ENCODE peak calls at places on chromosomes 13 and 19, in four cellular contexts. H is body of pancreas, X is H9, G is GM23248. P is an unnamed sample.

GRCh38 chr13:36778083-36778671 is 40.8 kb upstream of the RFXAP start:
- DNase-seq in H (no peak), X (peak; percentile 74), G (peak; percentile 30), P (no peak)

GRCh38 chr19:48975947-48976847 is 11.1 kb downstream of the FTL start:
- DNase-seq in H (no peak), X (no peak), G (peak; percentile 29), P (no peak)

GRCh38 chr19:2618611-2619010 is 83.9 kb downstream of the GNG7 start:
- DNase-seq in H (no peak), X (no peak), G (peak; percentile 75), P (no peak)

GRCh38 chr19:30691767-30692516 is 319.8 kb downstream of the ZNF536 start:
- DNase-seq in H (no peak), X (no peak), G (no peak), P (no peak)

GRCh38 chr19:55241935-55242464 is 13.4 kb upstream of the TMEM86B start:
- DNase-seq in H (no peak), X (no peak), G (no peak), P (no peak)

GRCh38 chr13:28394422-28394821 is 100.5 kb downstream of the FLT1 start:
- DNase-seq in H (no peak), X (no peak), G (peak; percentile 74), P (peak; percentile 16)

GRCh38 chr13:26280822-26281221 is 26.9 kb downstream of the CDK8 start:
- DNase-seq in H (no peak), X (no peak), G (no peak), P (no peak)

GRCh38 chr13:99982021-99982740 is 597 bp downstream of the ZIC2 start:
- DNase-seq in H (no peak), X (no peak), G (peak; percentile 52), P (no peak)

GRCh38 chr19:46847528-46847927 is 3.1 kb downstream of the AP2S1 start:
- DNase-seq in H (no peak), X (no peak), G (no peak), P (no peak)

GRCh38 chr13:23558675-23559536 is 11.3 kb upstream of the TNFRSF19 start:
- DNase-seq in H (no peak), X (no peak), G (peak; percentile 94), P (peak; percentile 75)

GRCh38 chr19:13723206-13723605 is 41.1 kb upstream of the MRI1 start:
- DNase-seq in H (no peak), X (no peak), G (peak; percentile 37), P (no peak)

GRCh38 chr13:113532156-113532806 is 41.8 kb upstream of the DCUN1D2 start:
- DNase-seq in H (no peak), X (peak; percentile 21), G (no peak), P (peak; percentile 27)

GRCh38 chr13:111858571-111858970 is 208.4 kb upstream of the SOX1 start:
- DNase-seq in H (no peak), X (no peak), G (no peak), P (no peak)

GRCh38 chr19:51712461-51713081 is 11.2 kb downstream of the HAS1 start:
- DNase-seq in H (no peak), X (peak; percentile 78), G (peak; percentile 52), P (no peak)

GRCh38 chr13:57018915-57019314 is 121.8 kb upstream of the PRR20A start:
- DNase-seq in H (no peak), X (no peak), G (no peak), P (no peak)

GRCh38 chr13:44884076-44884729 is 105.1 kb downstream of the NUFIP1 start:
- DNase-seq in H (no peak), X (no peak), G (peak; percentile 90), P (no peak)
- H3K27ac ChIP-seq in H (no peak overlapping the region), X (no peak overlapping the region), G (peak overlapping the region; percentile 85), P (peak overlapping the region; percentile 10)

GRCh38 chr19:6768236-6768785 is 1.1 kb upstream of the SH2D3A start:
- DNase-seq in H (no peak), X (no peak), G (no peak), P (no peak)

GRCh38 chr19:6767357-6768235 is at the start of gene SH2D3A:
- DNase-seq in H (peak; percentile 97), X (peak; percentile 98), G (peak; percentile 19), P (peak; percentile 81)

GRCh38 chr19:6766357-6767080 is 716 bp downstream of the SH2D3A start:
- DNase-seq in H (no peak), X (peak; percentile 35), G (no peak), P (peak; percentile 60)

GRCh38 chr19:6765738-6766356 is 1.4 kb downstream of the SH2D3A start:
- DNase-seq in H (peak; percentile 96), X (peak; percentile 98), G (no peak), P (peak; percentile 89)

GRCh38 chr19:6767081-6767356 is 216 bp downstream of the SH2D3A start:
- DNase-seq in H (no peak), X (no peak), G (no peak), P (no peak)
- H3K27ac ChIP-seq in H (peak overlapping the region; percentile 92), X (no peak overlapping the region), G (no peak overlapping the region), P (peak overlapping the region; percentile 97)

GRCh38 chr19:21612403-21612872 is 107.0 kb downstream of the ZNF429 start:
- DNase-seq in H (no peak), X (no peak), G (no peak), P (no peak)

DNA sequence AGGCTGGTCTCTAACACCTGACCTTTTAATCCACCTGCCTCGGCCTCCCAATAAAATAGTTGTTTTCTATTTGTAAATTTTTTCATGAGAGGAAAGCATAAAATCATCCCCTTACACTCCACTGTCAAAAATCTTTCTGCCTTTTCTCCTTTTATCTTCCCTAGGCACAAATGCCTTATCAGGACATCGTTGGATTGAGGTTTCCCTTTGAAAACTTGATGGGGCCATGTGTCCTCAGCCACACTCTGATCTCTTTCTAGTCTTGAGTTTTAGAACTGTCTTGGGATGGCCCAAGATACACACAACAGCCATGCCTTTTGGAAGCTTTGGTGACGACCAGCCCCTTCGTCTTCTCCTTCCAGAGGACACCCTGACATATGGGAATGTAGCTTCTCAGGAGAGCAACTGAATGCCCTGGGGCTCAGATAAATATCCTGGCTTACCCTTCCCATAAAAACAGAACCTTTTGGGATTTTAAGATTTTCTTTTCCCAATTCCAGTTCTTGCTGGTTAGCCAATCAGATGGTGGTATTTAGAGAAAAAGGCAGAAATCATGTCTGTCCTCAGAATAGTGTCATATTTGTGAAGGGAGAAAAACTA is 112.4 kb downstream of the ZNF429 start:
- DNase-seq in H (no peak), X (no peak), G (no peak), P (no peak)
- H3K27ac ChIP-seq in H (no peak overlapping the region), X (no peak overlapping the region), G (no peak overlapping the region), P (no peak overlapping the region)

GRCh38 chr19:3882041-3882384 is 1.5 kb downstream of the ATCAY start:
- DNase-seq in H (no peak), X (no peak), G (no peak), P (no peak)

GRCh38 chr19:3879656-3880055 is 829 bp upstream of the ATCAY start:
- DNase-seq in H (no peak), X (no peak), G (no peak), P (no peak)

GRCh38 chr19:3880471-3881271 is at the start of gene ATCAY:
- DNase-seq in H (no peak), X (peak; percentile 90), G (no peak), P (no peak)

DNA sequence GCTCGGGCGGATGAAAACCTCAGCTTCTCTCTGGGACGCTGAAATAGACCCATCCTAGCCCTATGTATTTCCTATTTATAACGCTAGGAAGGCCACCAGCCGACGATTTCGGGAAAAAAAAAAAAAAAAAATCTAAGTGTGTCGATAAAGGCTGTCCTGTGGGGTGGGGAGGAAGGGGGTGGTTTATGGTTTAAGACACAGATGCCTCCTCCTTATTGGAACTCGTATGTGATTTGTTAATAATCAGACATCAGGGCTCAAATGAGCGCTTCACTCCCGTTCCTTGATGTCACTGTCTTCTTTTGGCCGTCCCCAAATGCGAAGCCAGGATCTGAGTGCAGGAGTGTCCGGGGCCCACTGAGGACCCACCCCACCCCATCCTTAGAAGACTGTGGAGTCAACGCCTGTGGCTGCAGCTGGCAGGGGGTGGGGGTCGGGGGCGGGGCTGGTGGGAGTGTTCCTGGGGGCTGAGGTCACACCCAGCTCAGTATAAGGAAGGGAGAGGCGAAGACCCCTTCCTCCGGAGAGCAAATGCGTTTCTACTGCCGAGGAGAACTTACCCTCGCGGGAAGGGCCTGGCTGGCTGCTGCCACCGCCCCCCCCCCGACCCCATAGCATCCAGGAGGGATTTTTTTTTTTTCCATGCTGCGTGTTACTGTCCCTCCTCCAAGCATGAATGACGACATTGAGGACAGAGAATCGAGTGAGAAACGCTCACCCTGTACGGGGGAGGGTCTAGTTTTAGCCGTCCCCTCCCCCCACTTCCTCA is 971 bp downstream of the ATCAY start:
- DNase-seq in H (no peak), X (peak; percentile 59), G (no peak), P (no peak)
- H3K27ac ChIP-seq in H (no peak overlapping the region), X (no peak overlapping the region), G (no peak overlapping the region), P (no peak overlapping the region)

P was measured in epithelial cell of prostate.